ENCODE peak calls at places on chromosomes 16 and 17, in nine cellular contexts. P, W, V, C, R, F, K, G and D are unnamed samples.

GRCh38 chr17:29107084-29107483 is 64.1 kb downstream of the PIPOX start:
- DNase-seq in P (no peak), W (no peak), V (no peak), C (no peak), R (no peak), F (no peak), K (no peak), G (no peak), D (no peak)

GRCh38 chr16:23124315-23124714 is 24.9 kb downstream of the USP31 start:
- DNase-seq in P (peak; percentile 73), W (no peak), V (no peak), C (no peak), R (no peak), F (no peak), K (peak; percentile 90), G (no peak), D (no peak)

GRCh38 chr16:50509521-50510341 is 38.5 kb upstream of the NKD1 start:
- DNase-seq in P (peak; percentile 40), W (peak; percentile 3), V (no peak), C (peak; percentile 38), R (no peak), F (no peak), K (peak; percentile 6), G (no peak), D (peak; percentile 28)

GRCh38 chr17:17462048-17462824 is 14.6 kb upstream of the MED9 start:
- DNase-seq in P (no peak), W (no peak), V (no peak), C (no peak), R (no peak), F (no peak), K (no peak), G (no peak), D (no peak)

GRCh38 chr17:47230864-47231263 is 21.7 kb downstream of the MYL4 start:
- DNase-seq in P (no peak), W (no peak), V (no peak), C (no peak), R (no peak), F (no peak), K (no peak), G (no peak), D (no peak)

GRCh38 chr17:2850991-2851390 is 54.8 kb downstream of the RAP1GAP2 start:
- DNase-seq in P (no peak), W (no peak), V (no peak), C (no peak), R (no peak), F (no peak), K (no peak), G (no peak), D (no peak)

GRCh38 chr16:70342016-70342415 is 4.7 kb upstream of the DDX19A start:
- DNase-seq in P (no peak), W (no peak), V (no peak), C (no peak), R (no peak), F (no peak), K (no peak), G (no peak), D (no peak)

GRCh38 chr16:57029161-57030160 is 40.1 kb downstream of the NLRC5 start:
- DNase-seq in P (peak; percentile 32), W (no peak), V (no peak), C (no peak), R (no peak), F (no peak), K (peak; percentile 89), G (no peak), D (peak; percentile 38)

GRCh38 chr17:56021681-56022205 is 131.5 kb upstream of the ANKFN1 start:
- DNase-seq in P (no peak), W (no peak), V (no peak), C (no peak), R (no peak), F (no peak), K (no peak), G (no peak), D (no peak)

GRCh38 chr16:85369741-85370528 is 243.2 kb upstream of the GSE1 start:
- DNase-seq in P (peak; percentile 45), W (peak; percentile 8), V (no peak), C (peak; percentile 64), R (no peak), F (no peak), K (no peak), G (no peak), D (peak; percentile 30)